ENCODE peak calls at places on chromosomes 4 and X, in seven cellular contexts. A, O, M, I, Z, U and C are unnamed samples.

GRCh38 chr4:25131396-25131795 is 28.9 kb downstream of the SEPSECS start:
- DNase-seq in Z (no peak), I (no peak), A (peak), M (no peak), U (no peak), O (no peak), C (no peak)

GRCh38 chr4:14920237-14920636 is 82.0 kb upstream of the CPEB2 start:
- DNase-seq in A (no peak), I (no peak), O (no peak), U (no peak), M (no peak), Z (no peak), C (no peak)

GRCh38 chr4:144399927-144400326 is 246.0 kb upstream of the HHIP start:
- DNase-seq in M (no peak), Z (no peak), I (no peak), A (no peak), O (no peak), U (peak), C (no peak)

GRCh38 chr4:166143227-166143626 is 270.2 kb downstream of the TLL1 start:
- DNase-seq in I (no peak), U (peak), A (no peak), O (no peak), Z (no peak), M (no peak), C (no peak)

GRCh38 chr4:53713767-53714166 is 122.5 kb upstream of the LNX1 start:
- DNase-seq in O (no peak), A (no peak), Z (no peak), U (no peak), M (no peak), I (no peak), C (no peak)

GRCh38 chr4:40112393-40112792 is 55.7 kb downstream of the N4BP2 start:
- DNase-seq in I (no peak), M (no peak), A (no peak), O (no peak), U (no peak), Z (no peak), C (no peak)

GRCh38 chr4:140095694-140096482 is 58.1 kb downstream of the MAML3 start:
- DNase-seq in I (peak), U (peak), Z (no peak), M (peak), O (no peak), A (no peak), C (no peak)

GRCh38 chr4:140980426-140981200 is 152.7 kb downstream of the RNF150 start:
- DNase-seq in O (no peak), U (no peak), M (no peak), Z (no peak), I (no peak), A (no peak), C (no peak)

GRCh38 chrX:105471597-105471996 is 251.1 kb upstream of the TEX13A start:
- DNase-seq in Z (no peak), O (no peak), U (no peak), I (no peak), M (no peak), A (no peak), C (no peak)

GRCh38 chr4:177001271-177002175 is 208.8 kb upstream of the VEGFC start:
- DNase-seq in M (peak), U (no peak), O (no peak), Z (no peak), I (no peak), A (no peak), C (no peak)

GRCh38 chr4:76012388-76012801 is 5.1 kb upstream of the CXCL9 start:
- DNase-seq in A (no peak), U (peak), I (no peak), O (no peak), Z (no peak), M (no peak), C (no peak)

GRCh38 chrX:150936556-150936955 is 38.1 kb upstream of the CD99L2 start:
- DNase-seq in M (no peak), I (no peak), A (no peak), U (no peak), O (no peak), Z (no peak), C (no peak)

GRCh38 chr4:99893991-99894981 is at the start of gene LAMTOR3:
- DNase-seq in O (peak), M (peak), U (peak), I (peak), A (peak), Z (peak), C (peak)

GRCh38 chr4:25913056-25913850 is 767 bp upstream of the SMIM20 start:
- DNase-seq in Z (no peak), U (no peak), I (no peak), A (peak), M (no peak), O (peak), C (no peak)

GRCh38 chr4:41256131-41256739 is 493 bp upstream of the UCHL1 start:
- DNase-seq in M (peak), A (peak), O (no peak), U (no peak), I (no peak), Z (peak), C (no peak)

GRCh38 chrX:9730752-9731151 is 34.9 kb downstream of the GPR143 start:
- DNase-seq in Z (no peak), O (no peak), U (no peak), I (no peak), A (no peak), M (no peak), C (no peak)

GRCh38 chr4:16442296-16442695 is 216.0 kb upstream of the TAPT1 start:
- DNase-seq in O (no peak), U (no peak), A (no peak), Z (no peak), M (no peak), I (no peak), C (no peak)

GRCh38 chr4:13701937-13702446 is 74.5 kb upstream of the BOD1L1 start:
- DNase-seq in A (no peak), O (no peak), I (no peak), M (no peak), U (peak), Z (no peak), C (no peak)

GRCh38 chr4:141134586-141134985 is 1.3 kb upstream of the RNF150 start:
- DNase-seq in M (peak), U (no peak), I (no peak), O (no peak), Z (no peak), A (no peak), C (peak)

GRCh38 chrX:11364835-11365234 is 71.6 kb downstream of the AMELX start:
- DNase-seq in U (no peak), M (no peak), I (no peak), A (no peak), Z (no peak), O (no peak), C (no peak)

GRCh38 chr4:60201052-60201673 is 999.0 kb upstream of the ADGRL3 start:
- DNase-seq in I (no peak), M (peak), Z (no peak), U (no peak), A (peak), O (no peak), C (peak)

GRCh38 chr4:184649971-184650855 is 675 bp downstream of the PRIMPOL start:
- DNase-seq in O (no peak), A (peak), Z (no peak), I (no peak), M (peak), U (peak), C (peak)

GRCh38 chr4:8835521-8836365 is 35.9 kb downstream of the HMX1 start:
- DNase-seq in Z (no peak), I (no peak), O (no peak), A (no peak), U (no peak), M (no peak), C (no peak)